ENCODE peak calls at places on chromosomes 6 and 20, in seven cellular contexts. J is AG10803, T is LNCaP clone FGC, P is OCI-LY7, S is PC-3, B is mucosa of descending colon, Z is thoracic aorta. U is an unnamed sample.

GRCh38 chr6:37913210-37913609 is 93.7 kb downstream of the ZFAND3 start:
- DNase-seq in P (no peak), S (peak; percentile 49), J (no peak), Z (no peak), B (no peak), T (no peak), U (no peak)

GRCh38 chr6:114108119-114109002 is 137.4 kb upstream of the HDAC2 start:
- DNase-seq in S (peak; percentile 85), B (no peak), P (peak; percentile 41), T (peak; percentile 26), J (peak; percentile 69), Z (no peak), U (peak; percentile 45)

GRCh38 chr20:57414867-57415592 is 23.8 kb downstream of the RBM38 start:
- DNase-seq in S (peak; percentile 34), P (no peak), B (no peak), J (peak; percentile 24), T (no peak), Z (no peak), U (no peak)

GRCh38 chr6:74066168-74066871 is 370.3 kb downstream of the CD109 start:
- DNase-seq in B (no peak), S (peak; percentile 58), J (peak; percentile 60), Z (no peak), P (no peak), T (no peak), U (no peak)

GRCh38 chr20:31945319-31945718 is 6.5 kb downstream of the PDRG1 start:
- DNase-seq in P (no peak), T (no peak), S (no peak), J (no peak), Z (no peak), B (no peak), U (no peak)

GRCh38 chr6:30156262-30156599 is 4.8 kb downstream of the TRIM10 start:
- DNase-seq in T (no peak), S (peak; percentile 89), B (peak; percentile 61), Z (no peak), P (no peak), J (peak; percentile 21), U (no peak)

GRCh38 chr6:55918639-55919038 is 43.2 kb upstream of the BMP5 start:
- DNase-seq in T (no peak), J (peak; percentile 48), Z (no peak), B (no peak), P (no peak), S (peak; percentile 66), U (no peak)

GRCh38 chr6:33781105-33781975 is 7.6 kb downstream of the LEMD2 start:
- DNase-seq in T (no peak), B (no peak), Z (no peak), S (peak; percentile 79), J (peak; percentile 60), P (no peak), U (no peak)

GRCh38 chr6:3073382-3073781 is 5.1 kb downstream of the RIPK1 start:
- DNase-seq in Z (no peak), P (no peak), J (no peak), S (no peak), T (no peak), B (no peak), U (no peak)
- TF ChIP-seq CTCF in Z (no peak), P (no peak), J (no peak), S (no peak), T (no peak), B (no peak), U (no peak)

DNA sequence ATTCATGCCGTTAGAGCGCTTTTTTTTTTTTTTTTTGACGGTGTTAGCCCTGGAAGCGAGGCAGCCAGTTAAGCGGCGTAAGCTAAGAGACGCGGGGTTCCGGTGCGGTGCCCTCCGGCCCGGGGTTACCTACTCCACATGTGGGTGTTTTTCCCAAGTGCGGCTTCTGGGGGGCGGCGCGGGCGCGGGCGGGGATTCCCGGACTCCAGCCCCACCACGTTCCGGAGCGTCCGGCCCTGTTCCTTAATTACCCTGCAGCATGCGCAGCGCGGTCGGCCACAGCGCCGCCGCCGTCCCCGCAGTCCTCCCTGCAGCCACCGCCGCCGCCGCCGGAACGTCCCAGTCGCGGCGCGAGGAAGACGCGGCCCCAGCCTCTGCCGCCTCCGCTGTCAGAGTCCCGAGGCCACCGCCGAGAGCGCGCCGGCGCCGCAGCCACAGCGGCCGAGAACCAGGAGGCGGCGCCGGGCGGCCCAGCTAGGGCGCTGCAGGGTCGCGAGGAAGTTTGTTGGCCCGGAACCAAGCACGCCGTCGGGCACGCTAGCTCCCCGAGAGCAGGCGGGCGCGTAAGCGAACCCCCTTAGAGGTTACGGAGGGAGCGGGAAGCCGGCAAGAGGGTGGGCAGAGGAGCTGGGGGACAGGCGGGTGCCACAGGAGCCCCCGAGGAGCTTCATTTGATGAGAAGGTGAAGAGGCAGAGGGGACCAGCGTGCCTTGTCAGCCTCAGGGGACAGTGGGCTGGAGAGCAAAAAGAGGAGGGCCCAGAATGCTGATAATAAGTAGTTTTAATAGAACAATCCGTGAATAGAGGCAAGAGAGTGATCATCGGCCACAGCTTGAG is 937 bp downstream of the COL19A1 start:
- DNase-seq in S (peak; percentile 5), B (peak; percentile 71), J (peak; percentile 4), T (no peak), Z (no peak), P (peak; percentile 79), U (no peak)
- TF ChIP-seq CTCF in S (peak; percentile 11), B (no peak), J (no peak), T (peak; percentile 31), Z (peak; percentile 37), P (peak; percentile 49), U (no peak)

DNA sequence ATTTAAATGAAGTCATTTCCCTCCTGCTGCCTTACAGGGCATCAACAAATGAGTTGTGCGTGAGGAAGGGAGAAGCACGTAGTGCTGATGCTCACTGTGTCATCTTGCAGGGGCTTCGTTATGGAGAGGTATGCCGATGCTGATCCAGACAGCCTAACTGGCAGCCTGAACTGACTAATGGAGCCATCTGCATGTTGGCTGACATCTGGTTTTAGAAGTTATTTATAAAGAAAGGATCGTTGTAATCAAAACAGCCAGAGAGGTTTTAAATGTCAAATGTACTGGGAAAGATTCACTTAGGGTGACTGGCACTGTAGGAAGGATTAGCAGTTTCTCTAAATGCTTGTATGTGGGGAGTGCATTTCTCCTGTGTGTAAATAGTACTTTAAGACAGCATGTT is 54.6 kb downstream of the FARS2 start:
- DNase-seq in Z (no peak), B (no peak), S (no peak), P (no peak), J (peak; percentile 55), T (no peak), U (peak; percentile 14)
- TF ChIP-seq CTCF in Z (no peak), B (no peak), S (no peak), P (no peak), J (no peak), T (no peak), U (no peak)

DNA sequence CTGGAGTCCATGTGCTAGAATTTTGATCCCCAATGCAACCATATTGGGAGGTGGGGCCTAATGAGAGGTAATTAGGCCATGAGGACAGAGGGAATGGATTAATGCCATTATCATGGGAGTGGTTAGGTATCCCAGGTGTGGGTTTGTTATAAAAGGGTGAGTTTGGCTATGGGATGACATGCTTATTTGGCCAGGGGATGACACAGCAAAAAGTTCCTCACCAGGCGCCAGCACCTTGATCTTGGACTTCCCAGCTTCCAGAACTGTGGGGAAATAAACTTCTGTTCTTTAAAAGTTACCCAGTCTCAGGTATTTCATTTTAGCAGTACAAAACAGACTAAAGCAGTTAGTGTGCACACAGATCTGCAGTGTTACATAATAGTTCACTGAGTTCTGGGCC is 84.1 kb downstream of the ADGB start:
- DNase-seq in P (no peak), J (no peak), S (no peak), B (no peak), T (no peak), Z (no peak), U (no peak)
- TF ChIP-seq CTCF in P (no peak), J (no peak), S (no peak), B (no peak), T (no peak), Z (no peak), U (no peak)

GRCh38 chr20:40565681-40566040 is 123.4 kb downstream of the MAFB start:
- DNase-seq in P (no peak), Z (no peak), B (no peak), S (no peak), J (no peak), T (no peak), U (no peak)
- TF ChIP-seq CTCF in P (no peak), Z (no peak), B (no peak), S (no peak), J (no peak), T (no peak), U (no peak)

GRCh38 chr20:63775096-63775978 is 35.8 kb downstream of the SLC2A4RG start:
- DNase-seq in Z (no peak), J (peak; percentile 10), S (no peak), B (peak; percentile 46), P (peak; percentile 53), T (no peak), U (no peak)
- TF ChIP-seq CTCF in Z (peak; percentile 73), J (peak; percentile 57), S (peak; percentile 77), B (no peak), P (peak; percentile 77), T (peak; percentile 44), U (peak; percentile 73)

GRCh38 chr6:43181942-43182860 is at the start of gene CUL9:
- DNase-seq in S (peak; percentile 75), J (peak; percentile 64), B (peak; percentile 92), T (peak; percentile 36), Z (peak; percentile 36), P (peak; percentile 89), U (no peak)
- TF ChIP-seq CTCF in S (no peak), J (no peak), B (no peak), T (no peak), Z (no peak), P (no peak), U (no peak)

GRCh38 chr20:19026901-19027644 is 185.4 kb upstream of the SLC24A3 start:
- DNase-seq in P (no peak), Z (no peak), T (no peak), B (no peak), S (no peak), J (no peak), U (no peak)
- TF ChIP-seq CTCF in P (no peak), Z (no peak), T (no peak), B (no peak), S (peak; percentile 60), J (no peak), U (no peak)

GRCh38 chr6:93017213-93017612 is 402.1 kb downstream of the EPHA7 start:
- DNase-seq in J (no peak), S (peak; percentile 25), Z (no peak), T (peak; percentile 10), B (no peak), P (peak; percentile 12), U (no peak)
- TF ChIP-seq CTCF in J (no peak), S (peak; percentile 51), Z (no peak), T (peak; percentile 52), B (no peak), P (peak; percentile 45), U (no peak)